ENCODE peak calls at places on chromosomes 7 and 10, in five cellular contexts. F, P, R, Q and G are unnamed samples.

GRCh38 chr7:17385612-17386011 is 87.2 kb downstream of the AHR start:
- DNase-seq in Q (no peak), R (no peak), F (no peak), P (no peak), G (no peak)

GRCh38 chr7:122638459-122638858 is 60.5 kb downstream of the RNF133 start:
- DNase-seq in Q (no peak), F (no peak), P (no peak), R (no peak), G (no peak)

GRCh38 chr10:53111529-53111928 is 338.9 kb upstream of the MBL2 start:
- DNase-seq in P (no peak), F (peak; percentile 23), R (no peak), Q (peak; percentile 25), G (peak; percentile 62)

GRCh38 chr7:121563177-121563576 is 167.1 kb upstream of the FAM3C start:
- DNase-seq in R (no peak), F (no peak), Q (no peak), P (no peak), G (no peak)

GRCh38 chr7:45174966-45175765 is 17.6 kb downstream of the RAMP3 start:
- DNase-seq in Q (no peak), R (peak; percentile 45), P (no peak), F (no peak), G (peak; percentile 48)

GRCh38 chr10:3126741-3127342 is 45.7 kb downstream of the PITRM1 start:
- DNase-seq in R (peak; percentile 64), Q (no peak), P (no peak), F (no peak), G (no peak)

GRCh38 chr7:108200326-108200725 is 70.2 kb upstream of the LAMB4 start:
- DNase-seq in Q (no peak), P (no peak), R (no peak), F (no peak), G (no peak)

GRCh38 chr10:86483664-86484063 is 37.9 kb downstream of the WAPL start:
- DNase-seq in F (no peak), P (no peak), R (no peak), Q (no peak), G (no peak)

GRCh38 chr10:78296794-78297193 is 263.1 kb downstream of the RPS24 start:
- DNase-seq in Q (no peak), P (no peak), F (no peak), R (no peak), G (no peak)

GRCh38 chr7:24572014-24572413 is 1.2 kb upstream of the PALS2 start:
- DNase-seq in F (no peak), R (no peak), P (no peak), Q (no peak), G (no peak)

GRCh38 chr7:43085017-43085416 is 27.4 kb upstream of the HECW1 start:
- DNase-seq in P (no peak), R (no peak), F (no peak), Q (no peak), G (no peak)

GRCh38 chr10:111650088-111650487 is 533.5 kb downstream of the GPAM start:
- DNase-seq in P (no peak), Q (no peak), R (no peak), F (no peak), G (no peak)
- TF ChIP-seq POLR2AphosphoS5 in P (no peak), Q (no peak), R (no peak), F (no peak), G (no peak)

GRCh38 chr10:80196950-80197315 is 8.4 kb downstream of the ANXA11 start:
- DNase-seq in F (no peak), R (no peak), Q (no peak), P (no peak), G (no peak)
- H3K4me1 ChIP-seq in F (peaks cover 45% of the 10 kb centered on the region), R (peaks cover 76% of the 10 kb centered on the region), Q (peaks cover 89% of the 10 kb centered on the region), P (peaks cover 100% of the 10 kb centered on the region), G (peaks cover 100% of the 10 kb centered on the region)

GRCh38 chr10:123649672-123650071 is 16.5 kb upstream of the GPR26 start:
- DNase-seq in F (no peak), Q (no peak), R (no peak), P (peak; percentile 9), G (no peak)

GRCh38 chr10:123648595-123648994 is 17.6 kb upstream of the GPR26 start:
- DNase-seq in R (no peak), Q (no peak), F (no peak), P (peak; percentile 7), G (no peak)

GRCh38 chr10:123645615-123646014 is 20.5 kb upstream of the GPR26 start:
- DNase-seq in P (peak; percentile 16), F (no peak), R (no peak), Q (no peak), G (no peak)

GRCh38 chr10:123655763-123656162 is 10.4 kb upstream of the GPR26 start:
- DNase-seq in R (peak; percentile 18), P (no peak), Q (no peak), F (no peak), G (peak; percentile 36)

GRCh38 chr10:123651421-123652047 is 14.6 kb upstream of the GPR26 start:
- DNase-seq in F (no peak), P (peak; percentile 11), Q (no peak), R (no peak), G (peak; percentile 39)
- TF ChIP-seq POLR2A in F (no peak), P (no peak), Q (no peak), R (no peak), G (no peak)

GRCh38 chr10:119401671-119402395 is 140.7 kb downstream of the RGS10 start:
- DNase-seq in Q (no peak), F (peak; percentile 35), R (peak; percentile 92), P (peak; percentile 50), G (no peak)
- TF ChIP-seq POLR2AphosphoS5 in Q (peak; percentile 87), F (no peak), R (peak; percentile 56), P (peak; percentile 45), G (no peak)

GRCh38 chr7:139682136-139683013 is 95.4 kb downstream of the HIPK2 start:
- DNase-seq in F (peak; percentile 61), P (no peak), Q (no peak), R (no peak), G (no peak)
- H3K4me1 ChIP-seq in F (peaks cover 63% of the 10 kb centered on the region), P (peaks cover 59% of the 10 kb centered on the region), Q (peaks cover 49% of the 10 kb centered on the region), R (peaks cover 29% of the 10 kb centered on the region), G (peaks cover 43% of the 10 kb centered on the region)

DNA sequence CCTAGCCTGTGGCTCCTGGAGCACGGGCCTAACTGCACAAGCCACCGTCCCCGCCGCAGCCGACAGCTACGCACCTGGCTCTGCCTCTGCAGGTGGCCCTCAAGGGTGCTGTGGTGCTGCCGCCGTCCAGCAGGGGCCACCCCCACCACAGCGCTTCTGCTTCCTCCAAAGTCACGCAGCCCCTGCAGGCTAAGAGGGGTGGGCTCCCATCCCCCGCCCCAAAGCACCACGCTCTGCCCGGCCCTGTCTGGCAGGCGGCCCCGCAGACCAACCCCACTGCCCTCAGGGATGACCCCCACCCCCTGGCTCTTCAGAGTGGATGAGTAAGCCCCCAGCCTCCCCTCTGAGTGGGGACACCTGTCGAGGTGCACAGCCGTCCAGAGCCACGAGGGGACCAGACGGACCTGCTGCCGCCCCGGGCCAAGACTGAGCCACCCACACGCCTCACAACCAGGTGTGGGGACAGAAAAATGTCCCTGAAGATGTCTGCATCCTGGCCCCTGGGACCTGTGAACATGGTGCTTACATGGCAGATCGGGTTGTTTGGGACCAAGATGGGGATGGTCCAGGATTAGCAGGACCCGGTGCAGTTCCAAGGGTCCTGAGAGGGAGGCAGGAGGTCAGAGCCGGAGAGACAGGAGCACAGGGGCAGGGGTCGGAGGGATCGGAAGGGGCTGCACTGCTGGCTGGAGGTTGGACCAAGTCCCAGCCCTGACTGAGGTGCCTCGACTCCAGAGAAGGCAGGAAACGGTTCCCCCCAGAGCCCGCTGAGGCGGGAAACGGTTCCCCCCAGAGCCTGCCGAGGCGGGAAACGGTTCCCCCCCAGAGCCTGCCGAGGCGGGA is 9.0 kb upstream of the ADAP1 start:
- DNase-seq in P (no peak), F (no peak), Q (peak; percentile 79), R (peak; percentile 68), G (peak; percentile 76)
- TF ChIP-seq POLR2A in P (no peak), F (no peak), Q (no peak), R (no peak), G (no peak)